ENCODE peak calls at places on chromosome 1, in four cellular contexts. One of them, this sample, is unnamed.

GRCh38 chr1:185170291-185170848 is 13.4 kb downstream of the SWT1 start:
- DNase-seq in upper lobe of right lung: no peak
- DNase-seq in right lobe of liver: peak
- DNase-seq in Panc1: peak
- DNase-seq in this sample: no peak

GRCh38 chr1:9239622-9240401 is 5.2 kb downstream of the H6PD start:
- DNase-seq in upper lobe of right lung: peak
- DNase-seq in right lobe of liver: peak
- DNase-seq in Panc1: no peak
- DNase-seq in this sample: no peak

GRCh38 chr1:164767257-164768044 is 208.5 kb downstream of the PBX1 start:
- DNase-seq in upper lobe of right lung: no peak
- DNase-seq in right lobe of liver: no peak
- DNase-seq in Panc1: no peak
- DNase-seq in this sample: no peak

GRCh38 chr1:246382589-246382988 is 124.5 kb downstream of the SMYD3 start:
- DNase-seq in upper lobe of right lung: no peak
- DNase-seq in right lobe of liver: no peak
- DNase-seq in Panc1: no peak
- DNase-seq in this sample: no peak

GRCh38 chr1:152514715-152515453 is 602 bp downstream of the CRCT1 start:
- DNase-seq in upper lobe of right lung: no peak
- DNase-seq in right lobe of liver: no peak
- DNase-seq in Panc1: no peak
- DNase-seq in this sample: no peak

GRCh38 chr1:88777604-88778149 is 93.6 kb downstream of the PKN2 start:
- DNase-seq in upper lobe of right lung: no peak
- DNase-seq in right lobe of liver: no peak
- DNase-seq in Panc1: no peak
- DNase-seq in this sample: no peak

GRCh38 chr1:243882276-243882675 is 32.2 kb upstream of the AKT3 start:
- DNase-seq in upper lobe of right lung: no peak
- DNase-seq in right lobe of liver: no peak
- DNase-seq in Panc1: no peak
- DNase-seq in this sample: no peak

GRCh38 chr1:194062962-194063361 is 876.5 kb upstream of the B3GALT2 start:
- DNase-seq in upper lobe of right lung: no peak
- DNase-seq in right lobe of liver: no peak
- DNase-seq in Panc1: no peak
- DNase-seq in this sample: no peak

GRCh38 chr1:208028526-208028925 is 117.6 kb upstream of the CD34 start:
- DNase-seq in upper lobe of right lung: no peak
- DNase-seq in right lobe of liver: no peak
- DNase-seq in Panc1: no peak
- DNase-seq in this sample: no peak

GRCh38 chr1:91799863-91800262 is 86.1 kb downstream of the TGFBR3 start:
- DNase-seq in upper lobe of right lung: no peak
- DNase-seq in right lobe of liver: no peak
- DNase-seq in Panc1: no peak
- DNase-seq in this sample: no peak

GRCh38 chr1:75600781-75601180 is 10.1 kb downstream of the SLC44A5 start:
- DNase-seq in upper lobe of right lung: no peak
- DNase-seq in right lobe of liver: no peak
- DNase-seq in Panc1: no peak
- DNase-seq in this sample: no peak

GRCh38 chr1:16162163-16162822 is 6.4 kb upstream of the EPHA2 start:
- DNase-seq in upper lobe of right lung: no peak
- DNase-seq in right lobe of liver: no peak
- DNase-seq in Panc1: no peak
- DNase-seq in this sample: no peak

GRCh38 chr1:166905136-166905535 is 29.1 kb upstream of the TADA1 start:
- DNase-seq in upper lobe of right lung: no peak
- DNase-seq in right lobe of liver: no peak
- DNase-seq in Panc1: no peak
- DNase-seq in this sample: no peak

GRCh38 chr1:246790364-246790763 is 66.2 kb downstream of the SCCPDH start:
- DNase-seq in upper lobe of right lung: no peak
- DNase-seq in right lobe of liver: no peak
- DNase-seq in Panc1: no peak
- DNase-seq in this sample: no peak

GRCh38 chr1:204294371-204294770 is 65.4 kb downstream of the PLEKHA6 start:
- DNase-seq in upper lobe of right lung: no peak
- DNase-seq in right lobe of liver: no peak
- DNase-seq in Panc1: peak
- DNase-seq in this sample: peak

GRCh38 chr1:152582647-152583046 is 2.3 kb upstream of the LCE3D start:
- DNase-seq in upper lobe of right lung: no peak
- DNase-seq in right lobe of liver: no peak
- DNase-seq in Panc1: no peak
- DNase-seq in this sample: no peak

GRCh38 chr1:54609301-54609921 is 13.9 kb downstream of the FAM151A start:
- DNase-seq in upper lobe of right lung: no peak
- DNase-seq in right lobe of liver: no peak
- DNase-seq in Panc1: no peak
- DNase-seq in this sample: no peak

GRCh38 chr1:90411155-90411554 is 305.9 kb downstream of the BARHL2 start:
- DNase-seq in upper lobe of right lung: no peak
- DNase-seq in right lobe of liver: no peak
- DNase-seq in Panc1: no peak
- DNase-seq in this sample: no peak

GRCh38 chr1:117820694-117821381 is 108.6 kb downstream of the GDAP2 start:
- DNase-seq in upper lobe of right lung: no peak
- DNase-seq in right lobe of liver: no peak
- DNase-seq in Panc1: no peak
- DNase-seq in this sample: no peak

GRCh38 chr1:226736908-226737818 is 1.9 kb downstream of the ITPKB start:
- DNase-seq in upper lobe of right lung: peak
- DNase-seq in right lobe of liver: peak
- DNase-seq in Panc1: no peak
- DNase-seq in this sample: no peak

GRCh38 chr1:114828251-114828650 is 26.4 kb upstream of the SYCP1 start:
- DNase-seq in upper lobe of right lung: no peak
- DNase-seq in right lobe of liver: no peak
- DNase-seq in Panc1: no peak
- DNase-seq in this sample: no peak

GRCh38 chr1:9302745-9303524 is 10.2 kb downstream of the SPSB1 start:
- DNase-seq in upper lobe of right lung: no peak
- DNase-seq in right lobe of liver: no peak
- DNase-seq in Panc1: no peak
- DNase-seq in this sample: peak

GRCh38 chr1:153608089-153608672 is 4.8 kb downstream of the S100A16 start:
- DNase-seq in upper lobe of right lung: no peak
- DNase-seq in right lobe of liver: no peak
- DNase-seq in Panc1: no peak
- DNase-seq in this sample: no peak

GRCh38 chr1:67784545-67785186 is 48.6 kb downstream of the GNG12 start:
- DNase-seq in upper lobe of right lung: no peak
- DNase-seq in right lobe of liver: no peak
- DNase-seq in Panc1: no peak
- DNase-seq in this sample: no peak

GRCh38 chr1:91948501-91949355 is 473 bp upstream of the BRDT start:
- DNase-seq in upper lobe of right lung: peak
- DNase-seq in right lobe of liver: no peak
- DNase-seq in Panc1: no peak
- DNase-seq in this sample: no peak

GRCh38 chr1:180672505-180672904 is 40.7 kb downstream of the XPR1 start:
- DNase-seq in upper lobe of right lung: no peak
- DNase-seq in right lobe of liver: no peak
- DNase-seq in Panc1: no peak
- DNase-seq in this sample: no peak

GRCh38 chr1:78054559-78054958 is 8.8 kb downstream of the GIPC2 start:
- DNase-seq in upper lobe of right lung: no peak
- DNase-seq in right lobe of liver: no peak
- DNase-seq in Panc1: no peak
- DNase-seq in this sample: no peak

GRCh38 chr1:115524211-115524610 is 117.6 kb upstream of the VANGL1 start:
- DNase-seq in upper lobe of right lung: no peak
- DNase-seq in right lobe of liver: no peak
- DNase-seq in Panc1: no peak
- DNase-seq in this sample: no peak

GRCh38 chr1:174040387-174040786 is 18.2 kb upstream of the RC3H1 start:
- DNase-seq in upper lobe of right lung: no peak
- DNase-seq in right lobe of liver: no peak
- DNase-seq in Panc1: peak
- DNase-seq in this sample: no peak

GRCh38 chr1:21149862-21150432 is 26.8 kb downstream of the EIF4G3 start:
- DNase-seq in upper lobe of right lung: no peak
- DNase-seq in right lobe of liver: no peak
- DNase-seq in Panc1: peak
- DNase-seq in this sample: no peak

GRCh38 chr1:244371294-244372141 is 80.2 kb downstream of the ADSS2 start:
- DNase-seq in upper lobe of right lung: no peak
- DNase-seq in right lobe of liver: no peak
- DNase-seq in Panc1: no peak
- DNase-seq in this sample: no peak

DNA sequence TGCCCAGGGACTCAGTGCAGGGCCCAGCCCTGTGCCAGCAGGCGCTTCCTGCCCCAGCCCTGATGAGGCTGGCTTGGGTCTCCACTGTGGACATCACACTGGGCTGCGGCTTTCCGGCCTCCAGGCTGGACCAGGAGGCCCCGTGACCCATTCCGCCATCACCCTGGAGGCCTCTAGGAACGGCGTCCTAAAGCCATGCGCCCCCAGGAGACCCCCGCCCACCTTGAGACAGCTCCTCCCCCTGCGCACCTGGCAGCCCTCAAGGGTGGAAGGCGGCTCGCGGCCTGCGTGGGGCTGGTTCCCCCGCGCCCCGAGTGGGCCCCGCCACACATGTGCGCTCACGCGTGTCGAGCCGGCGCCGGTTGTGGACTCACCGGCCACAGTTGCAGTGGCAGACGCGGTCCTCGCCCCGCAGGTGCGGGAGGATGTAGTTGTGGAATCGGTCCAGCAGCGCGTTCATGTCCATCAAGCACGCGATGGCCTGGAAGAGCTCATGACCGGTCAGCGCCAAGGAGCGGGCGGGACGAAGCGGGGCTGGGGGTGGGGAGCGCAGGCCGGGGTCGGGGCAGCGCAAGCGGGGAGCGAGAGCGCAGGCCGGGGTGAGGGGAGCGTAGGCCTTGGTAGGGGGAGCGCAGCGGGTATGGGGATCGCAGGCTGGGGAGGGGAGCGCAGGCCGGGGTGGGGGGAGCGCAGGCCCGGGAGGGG is 962 bp downstream of the TMEM240 start:
- DNase-seq in upper lobe of right lung: no peak
- DNase-seq in right lobe of liver: no peak
- DNase-seq in Panc1: no peak
- DNase-seq in this sample: no peak
- H3K4me3 ChIP-seq in upper lobe of right lung: peak
- H3K4me3 ChIP-seq in right lobe of liver: no peak
- H3K4me3 ChIP-seq in Panc1: no peak
- H3K4me3 ChIP-seq in this sample: peak

GRCh38 chr1:56034222-56034621 is 545.1 kb downstream of the PLPP3 start:
- DNase-seq in upper lobe of right lung: no peak
- DNase-seq in right lobe of liver: no peak
- DNase-seq in Panc1: no peak
- DNase-seq in this sample: no peak

GRCh38 chr1:56031011-56031410 is 548.4 kb downstream of the PLPP3 start:
- DNase-seq in upper lobe of right lung: no peak
- DNase-seq in right lobe of liver: no peak
- DNase-seq in Panc1: no peak
- DNase-seq in this sample: no peak

GRCh38 chr1:56033321-56034037 is 545.9 kb downstream of the PLPP3 start:
- DNase-seq in upper lobe of right lung: no peak
- DNase-seq in right lobe of liver: no peak
- DNase-seq in Panc1: no peak
- DNase-seq in this sample: no peak

GRCh38 chr1:56032276-56032675 is 547.1 kb downstream of the PLPP3 start:
- DNase-seq in upper lobe of right lung: no peak
- DNase-seq in right lobe of liver: no peak
- DNase-seq in Panc1: no peak
- DNase-seq in this sample: no peak

DNA sequence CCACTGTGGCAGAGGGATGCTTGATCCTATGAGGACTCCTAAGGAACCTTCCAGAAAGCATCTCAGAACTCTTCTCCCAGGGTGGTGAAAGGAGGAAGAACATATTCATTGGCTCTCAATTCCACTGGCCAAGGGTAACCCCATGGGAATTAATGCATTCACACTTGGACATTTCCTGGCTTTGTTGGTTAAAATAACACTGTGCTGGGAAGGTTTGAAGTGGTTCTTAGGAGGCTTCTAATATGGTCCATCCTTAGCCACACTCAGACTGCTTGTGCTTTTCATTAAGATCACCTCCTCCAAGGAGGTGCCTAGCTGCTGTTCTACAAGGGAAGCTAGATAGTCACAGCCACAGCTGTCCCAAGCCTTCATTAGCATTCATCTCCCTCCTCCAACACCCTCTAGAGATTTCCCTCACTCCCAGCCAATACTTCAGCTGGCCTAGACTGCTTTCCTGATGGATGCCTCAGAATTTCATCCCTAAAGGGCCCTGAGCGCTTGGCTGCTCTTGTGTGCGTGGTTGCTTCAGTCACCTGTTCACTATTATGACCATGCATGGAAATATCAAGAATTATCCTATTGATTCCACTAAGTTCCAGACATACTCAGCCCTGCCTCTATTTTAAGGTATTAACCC is 544.4 kb downstream of the PLPP3 start:
- DNase-seq in upper lobe of right lung: no peak
- DNase-seq in right lobe of liver: no peak
- DNase-seq in Panc1: no peak
- DNase-seq in this sample: no peak
- TF ChIP-seq CTCF in upper lobe of right lung: no peak
- TF ChIP-seq CTCF in right lobe of liver: no peak
- TF ChIP-seq CTCF in Panc1: no peak
- TF ChIP-seq CTCF in this sample: no peak

DNA sequence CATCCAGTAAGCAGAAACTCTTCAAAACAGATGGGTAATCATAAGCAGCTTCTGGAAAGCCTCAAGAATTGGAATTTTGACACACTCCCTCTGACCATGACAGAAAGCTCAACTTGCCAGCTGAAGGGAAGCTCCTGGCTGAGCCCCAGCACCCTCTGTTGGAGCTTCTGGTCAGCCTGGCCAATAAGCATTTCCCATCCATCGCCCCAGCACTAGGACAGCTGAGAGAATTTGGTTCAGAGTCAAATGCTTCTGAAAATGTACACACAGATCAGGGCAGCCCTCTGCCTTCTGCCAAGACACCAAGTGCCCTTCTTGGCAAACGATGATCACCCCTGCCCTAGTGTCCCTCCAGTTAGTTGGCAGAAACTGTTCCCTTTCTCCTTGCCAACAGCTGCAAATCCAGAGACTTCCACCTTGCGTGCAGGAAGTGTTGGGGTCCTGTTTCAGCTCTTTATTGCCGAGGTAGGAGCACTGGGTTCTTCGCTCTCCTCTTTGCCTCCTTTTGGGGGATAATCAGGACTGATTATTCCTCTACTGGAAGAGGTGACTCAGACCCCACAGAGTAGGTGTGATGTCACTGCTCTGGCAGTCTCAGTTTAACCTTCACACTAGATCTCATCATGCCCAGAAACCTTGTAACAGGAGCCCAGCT is 11.9 kb downstream of the PIGV start:
- DNase-seq in upper lobe of right lung: no peak
- DNase-seq in right lobe of liver: peak
- DNase-seq in Panc1: no peak
- DNase-seq in this sample: no peak
- H3K4me3 ChIP-seq in upper lobe of right lung: no peak
- H3K4me3 ChIP-seq in right lobe of liver: no peak
- H3K4me3 ChIP-seq in Panc1: no peak
- H3K4me3 ChIP-seq in this sample: peak

GRCh38 chr1:221164029-221164428 is 284.8 kb downstream of the HLX start:
- DNase-seq in upper lobe of right lung: no peak
- DNase-seq in right lobe of liver: no peak
- DNase-seq in Panc1: no peak
- DNase-seq in this sample: no peak
- TF ChIP-seq CTCF in upper lobe of right lung: no peak
- TF ChIP-seq CTCF in right lobe of liver: no peak
- TF ChIP-seq CTCF in Panc1: no peak
- TF ChIP-seq CTCF in this sample: no peak